ENCODE peak calls at places on chromosomes 1 and 21, in six cellular contexts. U is lower lobe of right lung, V is bronchial epithelial cell, W is mammary epithelial cell, A is thoracic aorta, M is PC-9. R is an unnamed sample.

GRCh38 chr1:46210561-46210960 is 7.4 kb downstream of the LURAP1 start:
- DNase-seq in U (no peak), V (no peak), W (no peak), A (no peak), M (no peak), R (no peak)

GRCh38 chr1:219279017-219279770 is 105.5 kb downstream of the LYPLAL1 start:
- DNase-seq in U (no peak), V (peak), W (peak), A (no peak), M (no peak), R (no peak)

GRCh38 chr1:211386931-211387330 is 60.3 kb downstream of the TRAF5 start:
- DNase-seq in U (no peak), V (no peak), W (no peak), A (no peak), M (no peak), R (no peak)

GRCh38 chr1:215360786-215361185 is 206.3 kb upstream of the KCTD3 start:
- DNase-seq in U (no peak), V (no peak), W (no peak), A (no peak), M (no peak), R (no peak)

GRCh38 chr1:29453502-29454240 is 217.3 kb downstream of the PTPRU start:
- DNase-seq in U (no peak), V (peak), W (peak), A (no peak), M (peak), R (no peak)

GRCh38 chr1:20223659-20224058 is 37.3 kb upstream of the PLA2G2C start:
- DNase-seq in U (no peak), V (no peak), W (no peak), A (no peak), M (no peak), R (no peak)

GRCh38 chr1:42937836-42938595 is 20.7 kb downstream of the SLC2A1 start:
- DNase-seq in U (no peak), V (peak), W (peak), A (no peak), M (no peak), R (peak)

GRCh38 chr1:58109646-58110200 is 436.8 kb downstream of the OMA1 start:
- DNase-seq in U (no peak), V (no peak), W (no peak), A (no peak), M (no peak), R (no peak)

GRCh38 chr1:3170566-3171453 is 101.8 kb downstream of the PRDM16 start:
- DNase-seq in U (peak), V (peak), W (no peak), A (peak), M (no peak), R (peak)

GRCh38 chr1:231613419-231614349 is 12.9 kb upstream of the DISC1 start:
- DNase-seq in U (no peak), V (peak), W (no peak), A (no peak), M (no peak), R (no peak)

GRCh38 chr1:78145105-78145580 is 99.4 kb downstream of the GIPC2 start:
- DNase-seq in U (peak), V (peak), W (peak), A (no peak), M (peak), R (no peak)

GRCh38 chr1:218345673-218346390 is 696 bp downstream of the TGFB2 start:
- DNase-seq in U (peak), V (peak), W (peak), A (no peak), M (peak), R (peak)

GRCh38 chr1:61781151-61781550 is 38.9 kb downstream of the PATJ start:
- DNase-seq in U (no peak), V (no peak), W (no peak), A (no peak), M (no peak), R (no peak)

GRCh38 chr1:51519857-51520699 is 1.0 kb upstream of the EPS15 start:
- DNase-seq in U (no peak), V (peak), W (no peak), A (no peak), M (no peak), R (no peak)

DNA sequence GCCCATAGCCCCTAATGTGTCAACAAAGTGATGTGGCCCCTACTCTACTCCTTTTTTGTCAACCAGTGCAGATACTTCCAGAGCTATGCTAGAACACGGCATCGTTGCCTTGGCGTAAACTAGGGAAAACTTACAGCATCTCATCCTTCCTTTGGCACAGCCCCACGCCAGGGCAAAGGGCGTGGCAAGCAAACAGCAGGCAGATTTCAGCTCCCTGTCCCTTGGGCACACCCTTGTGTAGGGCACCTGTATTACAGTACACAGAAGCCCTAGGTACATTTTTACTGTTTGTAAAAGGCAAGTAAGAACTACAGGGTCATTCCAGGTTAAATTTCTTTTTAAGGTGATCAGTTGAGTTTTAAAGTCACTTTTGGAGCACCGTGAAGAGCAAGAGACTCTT is 29.3 kb downstream of the PRDX6 start:
- DNase-seq in U (no peak), V (no peak), W (no peak), A (no peak), M (no peak), R (no peak)
- TF ChIP-seq CTCF in U (no peak), V (peak), W (peak), A (no peak), M (peak), R (no peak)

GRCh38 chr1:88462481-88463261 is 221.4 kb upstream of the PKN2 start:
- DNase-seq in U (peak), V (peak), W (peak), A (no peak), M (peak), R (no peak)
- H3K4me3 ChIP-seq in U (peak), V (peak), W (no peak), A (peak), M (peak), R (peak)

DNA sequence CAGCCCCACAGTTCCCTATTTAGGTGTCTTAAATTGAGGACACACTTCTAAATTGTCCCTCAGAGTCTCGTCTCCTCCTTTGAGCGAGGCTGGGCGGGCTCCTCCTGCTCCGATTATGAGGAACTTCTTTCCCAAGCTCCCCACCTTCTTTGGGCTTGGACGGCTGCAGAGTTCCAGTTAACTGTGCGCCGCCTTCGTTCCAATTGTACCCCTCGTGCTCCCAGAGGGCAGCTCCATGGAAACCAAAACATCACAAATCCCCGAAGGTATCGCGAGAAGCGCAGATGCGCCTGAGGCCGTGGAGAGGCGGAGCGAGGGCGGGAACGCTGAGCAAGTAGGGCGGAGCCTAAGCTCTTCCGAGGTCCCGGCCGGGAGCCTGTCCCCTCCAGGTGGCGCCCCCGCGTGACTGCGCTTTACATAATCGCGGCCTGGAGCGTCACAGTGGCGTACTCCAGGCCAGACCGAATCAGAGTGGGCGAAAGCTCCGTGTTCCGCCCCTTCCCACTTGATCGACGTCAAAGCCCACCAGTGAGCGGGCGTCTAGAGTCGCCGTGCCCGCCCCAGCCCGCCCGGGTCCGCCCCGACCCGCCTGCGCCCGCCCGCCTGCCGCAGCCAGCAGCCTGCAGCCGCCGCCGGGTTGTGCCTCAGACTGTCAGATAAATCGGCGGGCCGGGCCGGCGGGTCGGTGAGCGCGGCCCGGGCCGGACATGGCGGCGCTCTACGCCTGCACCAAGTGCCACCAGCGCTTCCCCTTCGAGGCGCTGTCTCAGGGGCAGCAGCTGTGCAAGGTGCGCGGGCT is at the start of gene FAM76A:
- DNase-seq in U (peak), V (peak), W (peak), A (peak), M (peak), R (peak)
- TF ChIP-seq CTCF in U (peak), V (peak), W (peak), A (peak), M (no peak), R (peak)

GRCh38 chr1:243482237-243483022 is 226.6 kb downstream of the SDCCAG8 start:
- DNase-seq in U (no peak), V (peak), W (peak), A (no peak), M (peak), R (no peak)
- H3K4me3 ChIP-seq in U (peak), V (peak), W (no peak), A (peak), M (no peak), R (peak)

GRCh38 chr1:182301467-182302198 is 90.0 kb downstream of the GLUL start:
- DNase-seq in U (no peak), V (peak), W (peak), A (no peak), M (no peak), R (no peak)
- TF ChIP-seq CTCF in U (no peak), V (no peak), W (no peak), A (no peak), M (no peak), R (no peak)

GRCh38 chr1:112982853-112983539 is 27.0 kb upstream of the SLC16A1 start:
- DNase-seq in U (no peak), V (no peak), W (no peak), A (no peak), M (no peak), R (no peak)

GRCh38 chr1:112982328-112982727 is 26.3 kb upstream of the SLC16A1 start:
- DNase-seq in U (no peak), V (no peak), W (no peak), A (no peak), M (no peak), R (no peak)

GRCh38 chr1:112981461-112982233 is 25.7 kb upstream of the SLC16A1 start:
- DNase-seq in U (no peak), V (no peak), W (no peak), A (no peak), M (no peak), R (no peak)

GRCh38 chr1:112985123-112985522 is 29.1 kb upstream of the SLC16A1 start:
- DNase-seq in U (no peak), V (no peak), W (peak), A (no peak), M (no peak), R (no peak)

DNA sequence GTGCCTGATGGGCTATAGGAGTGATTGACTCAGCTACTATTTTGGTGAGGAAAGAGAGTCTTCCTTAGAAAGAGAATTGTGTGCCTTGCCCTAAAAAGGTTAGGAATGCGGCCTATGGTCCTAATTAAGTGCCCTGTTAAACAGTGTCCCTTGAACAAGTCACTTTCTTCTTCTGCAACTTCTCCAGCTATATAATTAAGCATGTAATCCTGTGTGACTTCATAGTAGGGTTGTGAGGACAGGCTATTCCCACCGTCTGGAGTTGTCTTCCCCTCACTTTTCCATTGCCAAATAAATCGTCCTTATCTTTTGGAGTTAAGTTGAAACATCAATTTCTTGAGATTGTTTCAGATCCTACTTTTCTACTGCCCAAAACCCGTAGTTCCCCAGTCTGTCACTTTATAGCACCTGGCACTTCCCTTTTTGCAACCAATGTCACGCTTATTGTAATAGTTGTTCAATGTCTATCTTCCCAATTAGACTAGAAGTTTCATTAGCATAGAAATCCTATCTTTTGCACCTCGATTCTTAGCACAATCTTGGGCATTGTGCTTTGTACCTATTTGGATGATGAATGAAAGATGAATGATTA is 27.6 kb upstream of the SLC16A1 start:
- DNase-seq in U (no peak), V (no peak), W (no peak), A (no peak), M (no peak), R (no peak)
- H3K4me3 ChIP-seq in U (no peak), V (no peak), W (no peak), A (no peak), M (no peak), R (no peak)

GRCh38 chr21:43619856-43620255 is 39.4 kb downstream of the HSF2BP start:
- DNase-seq in U (no peak), V (no peak), W (no peak), A (no peak), M (no peak), R (no peak)
- TF ChIP-seq CTCF in U (no peak), V (peak), W (peak), A (no peak), M (peak), R (peak)

DNA sequence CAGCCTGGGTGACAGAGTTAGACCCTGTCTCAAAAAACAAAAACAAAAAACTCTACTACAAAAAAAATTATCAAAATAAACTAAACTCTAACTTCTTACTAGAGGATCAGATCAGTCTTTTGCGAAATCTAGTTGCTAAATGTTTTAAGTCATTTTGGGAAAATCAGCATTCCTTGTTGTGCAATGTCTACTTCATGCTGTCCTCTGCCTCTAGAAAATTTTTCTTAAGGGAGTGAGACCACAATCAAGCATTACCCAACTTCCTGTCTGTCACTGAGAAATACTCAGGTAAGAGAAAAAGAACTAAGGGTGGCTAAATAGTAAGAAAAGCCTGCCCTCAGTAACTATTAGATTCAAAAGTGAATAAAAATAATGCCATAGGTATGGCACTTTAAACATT is 67.2 kb upstream of the FOXD3 start:
- DNase-seq in U (no peak), V (peak), W (peak), A (no peak), M (no peak), R (no peak)
- H3K4me3 ChIP-seq in U (no peak), V (no peak), W (no peak), A (no peak), M (no peak), R (no peak)

DNA sequence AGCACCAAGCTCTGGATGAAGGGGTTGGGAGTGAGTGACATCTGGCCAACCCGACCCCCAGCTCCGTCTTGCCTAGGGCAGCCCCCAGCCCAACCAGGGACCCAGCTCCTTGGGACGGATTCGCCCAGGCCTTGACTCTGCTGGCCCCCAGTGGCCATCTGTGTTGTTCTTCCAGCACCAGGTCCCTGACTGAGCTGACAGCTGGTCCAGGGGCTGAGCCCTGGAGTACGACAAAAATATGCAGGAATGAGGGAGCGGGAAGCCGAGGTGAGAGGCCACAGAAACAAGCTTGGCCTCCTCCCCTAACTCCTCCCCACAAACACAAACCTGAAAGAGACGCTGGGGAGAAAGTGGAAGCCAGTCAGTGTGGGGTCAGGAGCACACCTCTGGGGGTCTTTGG is 55.0 kb upstream of the PAX7 start:
- DNase-seq in U (peak), V (peak), W (no peak), A (no peak), M (no peak), R (peak)
- TF ChIP-seq CTCF in U (peak), V (peak), W (peak), A (peak), M (peak), R (peak)

GRCh38 chr1:27006683-27007082 is 6.0 kb downstream of the TENT5B start:
- DNase-seq in U (peak), V (no peak), W (no peak), A (no peak), M (no peak), R (peak)
- H3K4me3 ChIP-seq in U (no peak), V (no peak), W (no peak), A (no peak), M (no peak), R (no peak)

R was measured in upper lobe of right lung.